ENCODE peak calls at places on chromosomes 3 and 15, in four cellular contexts. F, H, R and W are unnamed samples.

GRCh38 chr15:31280037-31280830 is 46.4 kb upstream of the KLF13 start:
- DNase-seq in R (peak; percentile 68), H (no peak), F (no peak), W (no peak)

GRCh38 chr3:151315136-151315535 is 1.5 kb downstream of the GPR87 start:
- DNase-seq in H (no peak), F (no peak), R (no peak), W (no peak)

GRCh38 chr3:4766716-4767499 is 212.3 kb upstream of the BHLHE40 start:
- DNase-seq in H (no peak), F (no peak), R (no peak), W (no peak)

GRCh38 chr3:119794971-119795612 is 13.2 kb downstream of the NR1I2 start:
- DNase-seq in F (peak; percentile 72), R (peak; percentile 98), H (peak; percentile 22), W (no peak)

GRCh38 chr3:100537646-100538338 is 45.4 kb downstream of the TMEM45A start:
- DNase-seq in H (no peak), R (no peak), F (no peak), W (no peak)

GRCh38 chr15:70478251-70478990 is 284.9 kb downstream of the UACA start:
- DNase-seq in F (no peak), H (no peak), R (no peak), W (no peak)

GRCh38 chr3:39903253-39903652 is 93.8 kb downstream of the MYRIP start:
- DNase-seq in R (no peak), F (no peak), H (no peak), W (no peak)

GRCh38 chr3:56323986-56324420 is 144.3 kb downstream of the ERC2 start:
- DNase-seq in F (no peak), H (no peak), R (no peak), W (no peak)

GRCh38 chr15:44882499-44882968 is 74.0 kb upstream of the TERB2 start:
- DNase-seq in R (no peak), F (no peak), H (no peak), W (no peak)

GRCh38 chr3:192156382-192156781 is 571.0 kb downstream of the FGF12 start:
- DNase-seq in F (no peak), R (peak; percentile 50), H (no peak), W (no peak)

GRCh38 chr15:68623301-68623892 is 44.6 kb downstream of the CORO2B start:
- DNase-seq in H (no peak), R (no peak), F (no peak), W (no peak)

GRCh38 chr3:184455991-184456390 is 76.1 kb downstream of the CHRD start:
- DNase-seq in R (no peak), F (no peak), H (no peak), W (no peak)

GRCh38 chr15:68325721-68326120 is 48.2 kb downstream of the FEM1B start:
- DNase-seq in H (no peak), F (no peak), R (no peak), W (no peak)

GRCh38 chr15:34481370-34481769 is 43.8 kb upstream of the GOLGA8A start:
- DNase-seq in R (no peak), H (no peak), F (no peak), W (no peak)

GRCh38 chr3:68256635-68257034 is 602.2 kb upstream of the SUCLG2 start:
- DNase-seq in F (no peak), H (no peak), R (no peak), W (no peak)

GRCh38 chr15:92733090-92733933 is 77.7 kb upstream of the FAM174B start:
- DNase-seq in F (no peak), H (no peak), R (no peak), W (no peak)

DNA sequence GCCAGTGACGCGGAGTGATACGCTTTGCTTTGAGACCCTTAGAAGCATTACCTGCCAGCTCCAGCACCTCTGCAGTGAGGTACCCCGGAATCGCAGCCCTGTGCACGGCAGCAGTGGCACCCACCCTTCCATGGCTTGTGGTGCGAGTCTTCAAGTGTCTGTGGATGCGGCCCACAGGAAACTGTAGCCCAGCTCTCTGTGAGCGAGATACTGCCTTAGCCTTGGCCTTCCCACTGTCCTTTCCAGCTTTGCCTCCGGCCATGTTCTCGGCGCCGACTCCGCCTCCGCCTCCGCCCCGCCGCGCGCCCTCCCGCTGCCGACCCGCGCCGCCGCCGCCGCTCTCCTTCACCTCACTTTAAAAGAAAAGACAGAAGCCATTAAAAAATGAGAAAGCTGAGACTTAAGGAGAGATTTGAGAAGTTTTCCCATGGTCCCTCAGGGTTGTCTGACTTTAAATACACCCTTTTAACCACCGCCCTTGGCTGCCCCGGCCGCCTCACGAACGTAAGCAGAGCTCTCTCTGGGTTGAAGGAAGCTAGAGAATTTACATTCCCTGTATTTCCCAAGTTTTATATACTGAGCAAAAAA is 78.5 kb upstream of the FAM174B start:
- DNase-seq in F (peak; percentile 25), H (no peak), R (no peak), W (no peak)
- TF ChIP-seq TCF7L2 in F (no peak), H (no peak), R (no peak), W (peak; percentile 63)

DNA sequence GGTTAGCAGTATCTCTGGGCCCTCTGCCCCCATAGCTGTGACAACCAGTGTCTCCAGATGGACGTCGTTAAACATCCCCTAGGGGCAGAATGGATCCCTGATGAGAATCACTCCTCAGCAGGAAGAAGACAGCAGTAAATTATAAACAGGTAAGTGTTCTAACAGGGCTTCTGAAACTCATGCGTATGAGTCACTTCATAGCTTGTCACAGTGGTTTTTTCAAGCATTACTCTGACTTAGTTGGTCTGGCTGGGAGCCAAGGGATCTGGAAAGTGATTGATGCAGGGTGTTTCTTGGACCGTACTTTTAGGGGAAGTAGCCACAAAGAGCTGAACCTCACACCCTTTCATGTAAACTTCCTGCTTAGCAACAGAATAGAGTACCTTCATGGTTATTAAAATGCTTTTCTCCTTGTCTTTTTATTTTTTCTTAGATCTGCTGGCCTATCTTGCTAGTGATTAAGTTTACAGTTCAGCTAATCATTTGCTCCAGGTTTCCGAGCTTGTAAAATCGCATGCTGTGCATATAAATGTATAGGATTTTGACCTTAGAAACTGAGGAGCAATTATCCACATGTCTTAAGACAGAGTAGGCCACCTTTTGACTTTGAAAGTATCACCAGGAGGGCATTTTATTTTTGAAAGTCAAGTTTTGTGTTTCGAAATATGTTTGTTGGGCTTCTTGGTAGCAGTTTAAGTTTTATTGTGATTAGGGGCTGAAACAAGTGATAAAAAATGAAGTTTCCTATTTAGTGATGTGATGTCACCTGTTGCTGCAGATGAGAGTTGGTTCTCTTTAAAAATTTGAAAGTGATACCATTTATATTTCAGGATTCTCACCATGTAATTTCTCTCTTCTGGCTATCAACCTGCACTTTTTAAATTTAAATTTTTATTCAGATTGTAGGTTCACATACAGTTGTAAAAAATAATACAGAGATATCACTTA is 333.9 kb downstream of the PTPRG start:
- DNase-seq in F (no peak), R (peak; percentile 12), H (peak; percentile 95), W (no peak)
- TF ChIP-seq TCF7L2 in F (no peak), R (no peak), H (peak; percentile 85), W (no peak)

GRCh38 chr3:129927072-129927471 is 33.6 kb upstream of the TMCC1 start:
- DNase-seq in F (peak; percentile 28), R (peak; percentile 32), H (no peak), W (no peak)
- TF ChIP-seq TCF7L2 in F (no peak), R (no peak), H (no peak), W (no peak)

DNA sequence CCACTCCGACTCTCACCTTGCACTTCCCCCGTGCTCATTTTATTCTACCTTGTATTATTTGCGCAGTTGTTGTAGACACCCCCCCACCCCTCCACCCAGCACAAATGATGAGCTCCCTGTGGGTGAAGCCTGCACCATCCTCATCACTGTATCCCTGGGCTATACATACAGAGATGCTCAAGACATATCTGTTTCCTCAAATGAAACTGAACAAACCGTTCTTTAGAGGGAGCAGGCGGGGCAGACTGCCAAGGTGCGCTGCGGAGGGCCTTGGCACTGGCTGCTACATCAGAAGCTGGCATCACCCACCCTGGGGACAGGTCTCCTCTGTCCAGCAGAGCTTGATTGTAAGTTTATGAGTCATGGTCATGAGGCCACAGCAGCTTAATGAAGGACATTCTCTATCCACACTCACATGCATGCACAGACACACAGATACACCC is 29.0 kb downstream of the ADCY5 start:
- DNase-seq in R (no peak), F (no peak), H (no peak), W (no peak)
- TF ChIP-seq TCF7L2 in R (no peak), F (no peak), H (no peak), W (no peak)

DNA sequence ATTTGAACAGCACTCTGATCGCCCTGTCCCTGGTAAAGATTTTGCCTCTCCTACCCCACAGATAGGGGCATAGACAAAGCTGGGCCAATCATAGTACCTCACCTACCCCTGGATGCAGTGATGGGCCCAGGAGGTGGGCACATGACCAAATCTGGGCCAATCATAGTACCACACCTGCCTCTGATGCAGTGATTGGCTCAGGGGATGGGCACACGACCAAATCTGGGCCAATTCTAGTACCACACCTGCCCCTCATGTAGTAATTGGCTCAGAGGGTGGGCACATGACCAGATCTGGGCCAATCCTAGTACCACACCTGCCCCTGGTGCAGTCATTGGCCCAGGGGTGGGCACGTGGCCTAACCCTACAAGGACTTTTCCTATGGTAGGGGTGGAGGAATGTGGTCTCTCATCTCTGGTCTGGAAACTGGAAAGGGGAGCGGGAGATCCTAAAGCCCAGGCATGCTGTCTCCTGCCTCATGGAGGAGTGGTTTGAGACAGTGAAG is 56.9 kb upstream of the MEF2A start:
- DNase-seq in H (no peak), F (no peak), R (no peak), W (no peak)
- TF ChIP-seq TCF7L2 in H (no peak), F (no peak), R (no peak), W (no peak)

DNA sequence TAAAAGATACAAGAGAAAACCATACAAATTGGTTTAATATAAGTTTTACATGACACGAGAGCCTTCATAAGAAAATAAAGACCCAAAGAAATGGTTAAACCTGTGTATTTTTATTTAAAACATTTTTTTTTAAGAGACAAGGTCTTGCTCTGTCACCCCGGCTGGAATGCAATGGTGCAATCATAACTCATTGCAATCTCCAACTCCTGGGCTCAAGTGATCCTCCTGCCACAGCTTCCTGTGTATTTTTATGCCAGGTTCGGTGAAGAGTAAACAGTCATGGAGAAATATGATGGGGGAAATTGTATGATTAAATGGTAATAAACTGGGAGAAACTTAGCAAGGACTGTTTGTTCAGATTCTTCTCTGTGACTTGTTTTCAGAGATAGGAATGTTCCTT is 441.0 kb downstream of the TUSC7 start:
- DNase-seq in H (no peak), R (no peak), F (no peak), W (no peak)
- TF ChIP-seq TCF7L2 in H (no peak), R (no peak), F (no peak), W (no peak)